ENCODE peak calls at places on chromosomes 2 and 18, in six cellular contexts. G is ovary, T is stomach, E is Panc1, W is heart left ventricle, X is fibroblast of lung. K is an unnamed sample.

GRCh38 chr2:224561234-224562005 is 23.7 kb downstream of the CUL3 start:
- DNase-seq in G (no peak), T (no peak), E (no peak), W (no peak), X (no peak), K (no peak)

GRCh38 chr2:70381235-70381634 is 79.4 kb upstream of the FAM136A start:
- DNase-seq in G (no peak), T (no peak), E (no peak), W (no peak), X (no peak), K (no peak)

GRCh38 chr2:151945186-151945585 is 117.0 kb upstream of the ARL5A start:
- DNase-seq in G (no peak), T (no peak), E (no peak), W (no peak), X (no peak), K (no peak)

GRCh38 chr2:233436691-233437438 is 82.6 kb downstream of the DGKD start:
- DNase-seq in G (no peak), T (peak; percentile 28), E (no peak), W (peak; percentile 58), X (no peak), K (no peak)

GRCh38 chr2:8628179-8628869 is 53.5 kb upstream of the ID2 start:
- DNase-seq in G (no peak), T (no peak), E (no peak), W (no peak), X (no peak), K (no peak)

GRCh38 chr2:160174322-160174721 is 25.8 kb downstream of the ITGB6 start:
- DNase-seq in G (no peak), T (no peak), E (no peak), W (no peak), X (no peak), K (no peak)

GRCh38 chr18:61334951-61335736 is 1.9 kb downstream of the CDH20 start:
- DNase-seq in G (no peak), T (no peak), E (no peak), W (no peak), X (no peak), K (no peak)

GRCh38 chr2:38146302-38146916 is 70.5 kb upstream of the CYP1B1 start:
- DNase-seq in G (peak; percentile 76), T (no peak), E (no peak), W (peak; percentile 57), X (peak; percentile 99), K (no peak)

GRCh38 chr18:63046375-63046774 is 273.2 kb downstream of the BCL2 start:
- DNase-seq in G (no peak), T (no peak), E (no peak), W (no peak), X (no peak), K (no peak)

GRCh38 chr2:151264157-151264835 is 2.6 kb upstream of the RBM43 start:
- DNase-seq in G (no peak), T (no peak), E (no peak), W (no peak), X (no peak), K (no peak)

GRCh38 chr2:68908392-68908970 is 37.3 kb upstream of the BMP10 start:
- DNase-seq in G (peak; percentile 60), T (peak; percentile 87), E (no peak), W (peak; percentile 54), X (peak; percentile 81), K (no peak)

GRCh38 chr2:230932556-230933511 is 7.8 kb upstream of the GPR55 start:
- DNase-seq in G (peak; percentile 76), T (peak; percentile 26), E (no peak), W (peak; percentile 62), X (peak; percentile 70), K (no peak)

GRCh38 chr2:220499281-220499680 is 871.9 kb downstream of the SLC4A3 start:
- DNase-seq in G (peak; percentile 19), T (no peak), E (no peak), W (peak; percentile 16), X (peak; percentile 76), K (no peak)

GRCh38 chr2:140442319-140442718 is 1662.1 kb upstream of the NXPH2 start:
- DNase-seq in G (no peak), T (no peak), E (no peak), W (no peak), X (peak; percentile 33), K (peak; percentile 65)

GRCh38 chr2:235551965-235552364 is 58.1 kb downstream of the AGAP1 start:
- DNase-seq in G (peak; percentile 19), T (peak; percentile 68), E (peak; percentile 8), W (peak; percentile 37), X (peak; percentile 47), K (peak; percentile 68)

GRCh38 chr2:41414486-41415230 is 633.2 kb upstream of the PKDCC start:
- DNase-seq in G (no peak), T (no peak), E (no peak), W (no peak), X (peak; percentile 20), K (peak; percentile 44)

GRCh38 chr2:236527198-236527640 is 42.4 kb upstream of the ACKR3 start:
- DNase-seq in G (no peak), T (no peak), E (no peak), W (no peak), X (peak; percentile 8), K (no peak)

GRCh38 chr2:233072838-233073237 is 12.7 kb downstream of the INPP5D start:
- DNase-seq in G (no peak), T (peak; percentile 1), E (no peak), W (no peak), X (no peak), K (no peak)

GRCh38 chr2:893311-893710 is 57.3 kb upstream of the SNTG2 start:
- DNase-seq in G (no peak), T (peak; percentile 35), E (no peak), W (no peak), X (no peak), K (peak; percentile 45)

GRCh38 chr2:43224131-43224570 is 2.3 kb downstream of the ZFP36L2 start:
- DNase-seq in G (peak; percentile 60), T (peak; percentile 69), E (no peak), W (peak; percentile 78), X (peak; percentile 84), K (peak; percentile 78)

GRCh38 chr2:23211987-23212583 is 172.9 kb upstream of the KLHL29 start:
- DNase-seq in G (no peak), T (peak; percentile 28), E (no peak), W (no peak), X (no peak), K (no peak)

GRCh38 chr2:241896746-241897201 is 27.2 kb downstream of the RTP5 start:
- DNase-seq in G (no peak), T (peak; percentile 10), E (no peak), W (no peak), X (no peak), K (no peak)

GRCh38 chr2:195477996-195478382 is 179.0 kb upstream of the SLC39A10 start:
- DNase-seq in G (no peak), T (no peak), E (no peak), W (no peak), X (no peak), K (no peak)

GRCh38 chr18:23107718-23108117 is 27.6 kb upstream of the CABLES1 start:
- DNase-seq in G (no peak), T (no peak), E (no peak), W (no peak), X (no peak), K (no peak)

GRCh38 chr2:203453858-203454451 is 81.1 kb downstream of the RAPH1 start:
- DNase-seq in G (no peak), T (no peak), E (peak; percentile 42), W (peak; percentile 20), X (peak; percentile 77), K (peak; percentile 48)

GRCh38 chr2:12717988-12718661 is 1.4 kb downstream of the TRIB2 start:
- DNase-seq in G (peak; percentile 36), T (peak; percentile 39), E (no peak), W (no peak), X (peak; percentile 38), K (peak; percentile 32)

GRCh38 chr2:226835420-226835795 is 446 bp upstream of the RHBDD1 start:
- DNase-seq in G (no peak), T (no peak), E (peak; percentile 32), W (no peak), X (no peak), K (no peak)
- H3K4me3 ChIP-seq in G (peak overlapping the region; percentile 85), T (peak overlapping the region; percentile 63), E (peak overlapping the region; percentile 82), W (peak overlapping the region; percentile 75), X (peak overlapping the region; percentile 78), K (peak overlapping the region; percentile 67)

GRCh38 chr2:186641807-186642321 is 52.0 kb upstream of the FAM171B start:
- DNase-seq in G (peak; percentile 23), T (no peak), E (peak; percentile 71), W (peak; percentile 28), X (peak; percentile 78), K (peak; percentile 33)

GRCh38 chr2:186644791-186645190 is 49.1 kb upstream of the FAM171B start:
- DNase-seq in G (no peak), T (no peak), E (no peak), W (no peak), X (no peak), K (no peak)

GRCh38 chr2:186639939-186640338 is 50.1 kb downstream of the ITGAV start:
- DNase-seq in G (no peak), T (no peak), E (no peak), W (no peak), X (no peak), K (no peak)

GRCh38 chr2:186636800-186637795 is 47.2 kb downstream of the ITGAV start:
- DNase-seq in G (no peak), T (no peak), E (no peak), W (no peak), X (no peak), K (no peak)

DNA sequence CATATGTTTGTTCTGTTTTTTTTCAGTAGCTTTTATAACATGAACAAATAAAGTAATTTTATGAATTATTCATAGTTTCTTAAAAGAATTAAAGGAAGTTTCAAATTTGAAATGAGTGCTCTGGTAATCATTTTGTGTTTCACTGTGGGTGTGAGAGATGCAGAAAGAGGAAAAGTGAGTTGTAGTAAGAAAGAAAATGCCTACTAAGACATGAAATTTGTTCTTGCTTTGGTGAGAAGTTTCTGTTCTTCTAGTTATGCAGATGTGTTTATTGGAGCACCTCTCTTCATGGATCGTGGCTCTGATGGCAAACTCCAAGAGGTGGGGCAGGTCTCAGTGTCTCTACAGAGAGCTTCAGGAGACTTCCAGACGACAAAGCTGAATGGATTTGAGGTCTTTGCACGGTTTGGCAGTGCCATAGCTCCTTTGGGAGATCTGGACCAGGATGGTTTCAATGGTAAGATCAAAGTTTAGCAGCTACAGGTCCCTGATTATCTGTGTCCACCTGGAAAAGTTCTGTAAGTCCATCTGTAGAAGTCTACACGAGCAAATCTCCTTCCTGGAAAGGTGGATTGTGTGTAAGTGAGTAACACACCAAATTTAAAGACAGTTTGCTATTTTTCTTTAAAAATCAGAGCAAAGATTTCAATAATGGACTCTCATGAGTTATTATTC is 51.4 kb downstream of the ITGAV start:
- DNase-seq in G (no peak), T (no peak), E (no peak), W (no peak), X (no peak), K (no peak)
- H3K36me3 ChIP-seq in G (no peaks in the 10 kb centered on the region), T (peaks cover 73% of the 10 kb centered on the region), E (peaks cover 43% of the 10 kb centered on the region), W (peaks cover 98% of the 10 kb centered on the region), X (peaks cover 4% of the 10 kb centered on the region), K (no peaks in the 10 kb centered on the region)

GRCh38 chr2:29218550-29219125 is 103.4 kb downstream of the CLIP4 start:
- DNase-seq in G (no peak), T (no peak), E (no peak), W (no peak), X (no peak), K (no peak)
- TF ChIP-seq CTCF in G (no peak), T (no peak), E (no peak), W (no peak), X (no peak), K (no peak)

GRCh38 chr2:9858730-9859068 is 15.4 kb downstream of the TAF1B start:
- DNase-seq in G (no peak), T (no peak), E (no peak), W (no peak), X (no peak), K (no peak)

GRCh38 chr2:9852881-9853280 is 9.6 kb downstream of the TAF1B start:
- DNase-seq in G (no peak), T (no peak), E (no peak), W (no peak), X (no peak), K (no peak)

GRCh38 chr2:9857814-9858729 is 14.8 kb downstream of the TAF1B start:
- DNase-seq in G (no peak), T (no peak), E (no peak), W (no peak), X (no peak), K (no peak)
- H3K4me3 ChIP-seq in G (no peak overlapping the region), T (no peak overlapping the region), E (no peak overlapping the region), W (no peak overlapping the region), X (no peak overlapping the region), K (no peak overlapping the region)

K was measured in BE2C.